ENCODE peak calls at places on chromosomes 12 and 14, in eight cellular contexts. E is fibroblast of lung; Y is prostate gland; Q is mammary epithelial cell; H is uterus; U is Panc1; V is effector memory CD4-positive, alpha-beta T cell; N is sigmoid colon. A is an unnamed sample.

GRCh38 chr14:64720190-64720589 is 16.0 kb downstream of the PLEKHG3 start:
- DNase-seq in H (no peak), Y (no peak), U (peak; percentile 81), V (no peak), N (peak; percentile 64), Q (peak; percentile 98), E (peak; percentile 30), A (no peak)

GRCh38 chr12:64810831-64811230 is 13.6 kb upstream of the TBC1D30 start:
- DNase-seq in Q (no peak), U (no peak), N (no peak), V (no peak), E (no peak), H (no peak), Y (no peak), A (no peak)

GRCh38 chr12:41680155-41680554 is 464.5 kb downstream of the GXYLT1 start:
- DNase-seq in Y (no peak), Q (no peak), E (no peak), U (no peak), H (no peak), N (no peak), V (no peak), A (no peak)

GRCh38 chr12:125169870-125170269 is 104.6 kb downstream of the AACS start:
- DNase-seq in U (no peak), N (no peak), Q (no peak), V (no peak), E (no peak), Y (no peak), H (no peak), A (no peak)

GRCh38 chr12:118777550-118777949 is 203.8 kb upstream of the SRRM4 start:
- DNase-seq in Y (no peak), N (no peak), U (no peak), Q (no peak), V (no peak), H (no peak), E (no peak), A (no peak)

GRCh38 chr12:124289634-124290600 is 5.0 kb upstream of the RFLNA start:
- DNase-seq in Y (no peak), E (peak; percentile 42), V (no peak), N (peak; percentile 63), H (no peak), U (no peak), Q (peak; percentile 40), A (no peak)

GRCh38 chr12:38985961-38986360 is 80.6 kb upstream of the CPNE8 start:
- DNase-seq in E (no peak), Q (no peak), N (no peak), U (no peak), Y (no peak), V (no peak), H (no peak), A (no peak)

GRCh38 chr14:39005044-39005736 is 97.8 kb downstream of the SEC23A start:
- DNase-seq in E (peak; percentile 81), N (peak; percentile 76), H (no peak), V (no peak), Y (no peak), Q (no peak), U (no peak), A (no peak)

GRCh38 chr12:91007531-91008290 is 2.9 kb upstream of the EPYC start:
- DNase-seq in H (no peak), N (no peak), E (no peak), Y (no peak), Q (no peak), V (no peak), U (no peak), A (no peak)

GRCh38 chr12:112122823-112123690 is 2.3 kb upstream of the TRAFD1 start:
- DNase-seq in E (peak; percentile 98), N (no peak), Y (no peak), Q (no peak), H (no peak), V (no peak), U (no peak), A (no peak)

GRCh38 chr12:1918081-1918874 is at the start of gene CACNA2D4:
- DNase-seq in Q (no peak), N (peak; percentile 60), U (no peak), E (no peak), Y (no peak), V (no peak), H (no peak), A (peak; percentile 95)

GRCh38 chr14:54606178-54606577 is 39.2 kb downstream of the SAMD4A start:
- DNase-seq in V (peak; percentile 5), N (no peak), H (no peak), Y (no peak), U (no peak), Q (no peak), E (peak; percentile 27), A (no peak)

GRCh38 chr14:54606631-54607133 is 39.8 kb downstream of the SAMD4A start:
- DNase-seq in Y (no peak), Q (peak; percentile 46), N (no peak), H (no peak), V (no peak), E (peak; percentile 51), U (no peak), A (no peak)

GRCh38 chr14:54614296-54614695 is 47.4 kb downstream of the SAMD4A start:
- DNase-seq in V (no peak), Y (no peak), H (no peak), N (no peak), Q (no peak), E (no peak), U (no peak), A (no peak)

GRCh38 chr14:54609576-54609975 is 42.6 kb downstream of the SAMD4A start:
- DNase-seq in Y (no peak), N (no peak), Q (no peak), V (no peak), E (no peak), U (no peak), H (no peak), A (no peak)

DNA sequence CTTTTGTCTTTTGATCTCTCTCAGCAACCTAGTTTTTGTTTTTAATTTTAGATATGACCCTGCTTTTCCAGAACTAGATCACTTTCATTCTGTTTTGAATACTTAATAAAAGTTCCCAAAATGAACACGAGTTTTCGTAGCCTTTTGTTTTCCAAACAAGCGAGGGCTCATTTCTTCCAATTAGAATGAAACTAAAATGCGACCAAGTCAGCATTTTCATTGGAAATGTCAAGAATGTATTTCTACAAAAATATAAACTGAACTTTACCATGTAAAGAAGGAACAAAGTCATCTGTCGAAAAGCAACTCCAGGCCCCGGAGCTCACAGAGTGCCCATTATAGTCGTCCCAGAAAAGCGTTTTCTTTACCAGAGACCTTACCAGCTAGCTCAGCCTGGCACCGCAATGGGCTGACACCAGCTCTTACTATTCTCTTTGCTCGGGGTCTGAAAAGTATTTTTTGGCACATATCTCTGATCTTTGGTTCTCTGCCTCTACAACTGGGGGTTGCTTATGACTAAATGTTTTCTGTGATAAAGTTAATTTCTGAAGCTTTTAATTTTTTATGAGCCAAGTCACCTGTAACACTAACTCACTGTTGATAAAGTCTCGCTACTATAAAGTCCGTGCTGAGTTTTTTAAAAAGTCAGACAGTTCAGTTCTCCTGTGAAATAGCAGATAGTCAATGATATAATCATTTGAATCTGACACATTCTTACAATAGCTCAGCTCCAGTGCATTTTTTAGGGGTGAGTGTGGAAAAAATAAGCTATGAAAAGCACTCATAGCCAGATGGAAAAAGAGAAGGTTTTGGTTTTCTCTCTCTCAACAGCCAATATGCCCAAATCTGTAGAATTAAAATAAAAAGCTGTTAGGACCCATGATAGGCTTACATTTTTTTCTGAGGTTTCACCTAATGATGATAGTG is 43.4 kb downstream of the SAMD4A start:
- DNase-seq in V (no peak), Q (no peak), N (no peak), H (no peak), U (no peak), E (peak; percentile 34), Y (no peak), A (no peak)
- H3K27ac ChIP-seq in V (no peak overlapping the region), Q (no peak overlapping the region), N (peak overlapping the region; percentile 14), H (peak overlapping the region; percentile 53), U (no peak overlapping the region), E (peak overlapping the region; percentile 85), Y (no peak overlapping the region), A (no peak overlapping the region)

GRCh38 chr12:62190921-62191746 is 69.1 kb upstream of the USP15 start:
- DNase-seq in U (no peak), H (no peak), V (no peak), N (no peak), Q (no peak), E (no peak), Y (no peak), A (peak; percentile 20)
- H3K4me3 ChIP-seq in U (no peak overlapping the region), H (peak overlapping the region; percentile 39), V (peak overlapping the region; percentile 47), N (no peak overlapping the region), Q (peak overlapping the region; percentile 40), E (no peak overlapping the region), Y (peak overlapping the region; percentile 19), A (peak overlapping the region; percentile 56)

DNA sequence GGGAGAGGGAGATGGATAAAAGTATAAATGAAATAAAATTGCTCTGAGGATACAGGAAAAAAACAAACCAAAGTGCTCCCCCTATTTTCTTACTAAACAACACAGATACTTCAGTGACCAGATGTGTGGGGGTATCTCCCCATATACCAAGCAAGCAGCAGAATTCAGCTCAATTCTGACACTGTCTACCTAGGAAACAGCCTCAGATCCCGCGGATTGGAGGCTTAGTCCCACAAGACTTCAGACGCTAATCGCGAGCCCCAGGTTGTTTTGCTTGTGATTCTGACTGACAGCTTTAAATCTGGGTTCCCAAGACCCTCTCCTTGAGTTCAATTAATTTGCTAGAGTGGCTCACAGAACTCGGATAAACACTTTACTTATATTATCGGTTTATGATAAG is 17.3 kb downstream of the NFKBIA start:
- DNase-seq in N (no peak), H (no peak), Q (no peak), V (no peak), Y (no peak), U (no peak), E (no peak), A (no peak)
- H3K27ac ChIP-seq in N (peak overlapping the region; percentile 91), H (no peak overlapping the region), Q (no peak overlapping the region), V (no peak overlapping the region), Y (peak overlapping the region; percentile 63), U (peak overlapping the region; percentile 29), E (no peak overlapping the region), A (no peak overlapping the region)

GRCh38 chr12:103282124-103282523 is 213.6 kb downstream of the C12orf42 start:
- DNase-seq in Q (no peak), E (no peak), N (no peak), H (no peak), V (no peak), U (no peak), Y (no peak), A (no peak)

GRCh38 chr12:103278329-103278728 is 217.4 kb downstream of the C12orf42 start:
- DNase-seq in Q (no peak), U (no peak), V (no peak), E (no peak), H (no peak), Y (no peak), N (no peak), A (no peak)

GRCh38 chr12:103273645-103274044 is 222.1 kb downstream of the C12orf42 start:
- DNase-seq in Y (no peak), N (no peak), V (no peak), U (no peak), E (no peak), H (no peak), Q (peak; percentile 4), A (no peak)

DNA sequence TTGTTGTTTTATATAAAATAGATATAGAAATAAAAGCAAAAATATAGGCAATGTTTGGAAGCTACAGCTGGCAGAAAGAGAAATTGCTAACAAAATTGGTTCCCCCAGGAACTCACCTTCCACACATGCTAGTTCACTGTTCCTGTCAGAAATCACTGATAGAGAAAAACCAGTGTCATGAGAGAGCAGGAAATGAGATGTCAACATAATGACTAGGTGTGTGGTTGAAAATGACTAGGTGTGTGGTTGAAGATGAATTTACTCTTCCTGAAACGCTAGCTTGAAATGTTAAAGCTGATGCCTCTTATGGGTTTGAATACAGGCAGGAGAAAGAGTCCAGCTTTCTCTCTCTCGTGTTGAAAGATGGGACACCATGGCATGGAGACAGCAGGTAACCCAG is 216.3 kb downstream of the C12orf42 start:
- DNase-seq in U (no peak), N (no peak), V (no peak), E (no peak), Y (no peak), H (no peak), Q (peak; percentile 25), A (no peak)
- H3K4me3 ChIP-seq in U (no peak overlapping the region), N (no peak overlapping the region), V (no peak overlapping the region), E (no peak overlapping the region), Y (no peak overlapping the region), H (no peak overlapping the region), Q (no peak overlapping the region), A (no peak overlapping the region)

A was measured in WERI-Rb-1.